ENCODE peak calls at places on chromosomes 5 and 9, in six cellular contexts. M is K562, B is stomach, G is transverse colon, U is ovary, A is GM12878. W is an unnamed sample.

GRCh38 chr9:130893250-130894101 is 3.1 kb downstream of the QRFP start:
- DNase-seq in M (peak; percentile 58), B (peak; percentile 40), G (peak; percentile 48), U (no peak), A (no peak), W (peak; percentile 30)

GRCh38 chr5:55063220-55063863 is 39.1 kb upstream of the GZMA start:
- DNase-seq in M (no peak), B (no peak), G (no peak), U (no peak), A (no peak), W (no peak)

GRCh38 chr9:4167040-4167671 is 132.7 kb downstream of the GLIS3 start:
- DNase-seq in M (no peak), B (no peak), G (no peak), U (no peak), A (no peak), W (no peak)

GRCh38 chr9:123724211-123724831 is 205.6 kb downstream of the DENND1A start:
- DNase-seq in M (no peak), B (no peak), G (no peak), U (no peak), A (no peak), W (no peak)

GRCh38 chr9:20322212-20322611 is 300.1 kb downstream of the MLLT3 start:
- DNase-seq in M (no peak), B (no peak), G (no peak), U (no peak), A (no peak), W (no peak)

GRCh38 chr5:6781711-6782110 is 68.5 kb downstream of the TENT4A start:
- DNase-seq in M (no peak), B (no peak), G (no peak), U (no peak), A (no peak), W (no peak)

GRCh38 chr9:92716557-92716956 is 46.6 kb upstream of the IPPK start:
- DNase-seq in M (peak; percentile 82), B (peak; percentile 74), G (peak; percentile 80), U (peak; percentile 78), A (no peak), W (peak; percentile 77)

GRCh38 chr5:57302164-57302563 is 128.3 kb downstream of the GPBP1 start:
- DNase-seq in M (no peak), B (peak; percentile 34), G (peak; percentile 64), U (no peak), A (peak; percentile 33), W (no peak)

GRCh38 chr9:36765077-36765390 is 192.3 kb downstream of the MELK start:
- DNase-seq in M (no peak), B (no peak), G (no peak), U (no peak), A (no peak), W (no peak)

GRCh38 chr5:150659360-150660107 is 1.5 kb upstream of the MYOZ3 start:
- DNase-seq in M (no peak), B (peak; percentile 20), G (no peak), U (no peak), A (no peak), W (no peak)

GRCh38 chr9:81848472-81848871 is 79.8 kb upstream of the SPATA31D4 start:
- DNase-seq in M (no peak), B (no peak), G (no peak), U (no peak), A (no peak), W (no peak)

GRCh38 chr9:114953917-114954316 is 23.5 kb upstream of the TNFSF8 start:
- DNase-seq in M (no peak), B (no peak), G (peak; percentile 18), U (no peak), A (no peak), W (peak; percentile 79)

GRCh38 chr5:1278656-1279442 is 16.0 kb downstream of the TERT start:
- DNase-seq in M (no peak), B (no peak), G (no peak), U (no peak), A (no peak), W (no peak)

GRCh38 chr9:130746434-130747212 is 53.0 kb downstream of the EXOSC2 start:
- DNase-seq in M (peak; percentile 51), B (no peak), G (no peak), U (no peak), A (no peak), W (no peak)

GRCh38 chr9:16179566-16179965 is 626.7 kb downstream of the CCDC171 start:
- DNase-seq in M (no peak), B (no peak), G (no peak), U (no peak), A (no peak), W (no peak)

GRCh38 chr5:164051745-164052144 is 546.3 kb downstream of the MAT2B start:
- DNase-seq in M (no peak), B (no peak), G (no peak), U (no peak), A (no peak), W (no peak)

GRCh38 chr5:174323878-174324281 is 278.4 kb downstream of the NSG2 start:
- DNase-seq in M (peak; percentile 51), B (no peak), G (no peak), U (no peak), A (no peak), W (no peak)

GRCh38 chr5:1801061-1801953 is at the start of gene NDUFS6:
- DNase-seq in M (peak; percentile 79), B (peak; percentile 84), G (peak; percentile 86), U (peak; percentile 86), A (no peak), W (peak; percentile 35)

GRCh38 chr5:88734191-88734640 is 148.8 kb downstream of the MEF2C start:
- DNase-seq in M (peak; percentile 11), B (no peak), G (peak; percentile 36), U (no peak), A (peak; percentile 96), W (no peak)

GRCh38 chr5:96572864-96573512 is 89.2 kb upstream of the CAST start:
- DNase-seq in M (no peak), B (no peak), G (no peak), U (no peak), A (no peak), W (no peak)

GRCh38 chr5:2403296-2403695 is 348.2 kb downstream of the IRX2 start:
- DNase-seq in M (no peak), B (no peak), G (no peak), U (no peak), A (no peak), W (no peak)

GRCh38 chr9:129273136-129273895 is 95.3 kb upstream of the IER5L start:
- DNase-seq in M (no peak), B (no peak), G (no peak), U (peak; percentile 30), A (no peak), W (no peak)

DNA sequence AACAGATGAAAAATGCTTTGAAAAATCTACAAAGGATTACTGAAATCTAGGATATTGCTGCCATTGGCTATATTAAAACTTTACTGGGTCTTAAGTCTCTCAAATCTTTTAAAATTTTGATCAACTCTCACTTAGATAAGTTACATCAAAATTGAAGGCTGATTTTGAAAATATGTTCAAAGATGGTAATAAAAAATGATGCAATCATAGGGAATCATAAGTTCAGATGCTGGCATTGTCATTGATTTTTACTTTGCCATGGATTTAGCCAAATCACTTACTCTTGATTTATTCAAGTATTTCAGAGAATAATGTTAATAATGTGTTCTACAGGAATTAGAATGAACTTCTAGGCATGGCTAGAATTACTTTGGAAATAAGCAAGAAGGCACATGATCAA is 24.2 kb downstream of the LARS1 start:
- DNase-seq in M (no peak), B (no peak), G (no peak), U (no peak), A (no peak), W (no peak)
- H3K36me3 ChIP-seq in M (peaks cover 87% of the 10 kb centered on the region), B (peaks cover 98% of the 10 kb centered on the region), G (no peaks in the 10 kb centered on the region), U (no peaks in the 10 kb centered on the region), A (peaks cover 29% of the 10 kb centered on the region), W (peaks cover 4% of the 10 kb centered on the region)

GRCh38 chr5:177363565-177363964 is 5.8 kb downstream of the RGS14 start:
- DNase-seq in M (no peak), B (no peak), G (no peak), U (no peak), A (no peak), W (no peak)
- H3K4me1 ChIP-seq in M (peaks cover 77% of the 10 kb centered on the region), B (peaks cover 46% of the 10 kb centered on the region), G (peaks cover 43% of the 10 kb centered on the region), U (peaks cover 8% of the 10 kb centered on the region), A (peaks cover 59% of the 10 kb centered on the region), W (peaks cover 56% of the 10 kb centered on the region)

GRCh38 chr5:178630475-178630930 is 3.7 kb upstream of the CLK4 start:
- DNase-seq in M (no peak), B (no peak), G (no peak), U (no peak), A (no peak), W (no peak)
- TF ChIP-seq EP300 in M (no peak), B (no peak), G (no peak), U (no peak), A (no peak), W (no peak)

DNA sequence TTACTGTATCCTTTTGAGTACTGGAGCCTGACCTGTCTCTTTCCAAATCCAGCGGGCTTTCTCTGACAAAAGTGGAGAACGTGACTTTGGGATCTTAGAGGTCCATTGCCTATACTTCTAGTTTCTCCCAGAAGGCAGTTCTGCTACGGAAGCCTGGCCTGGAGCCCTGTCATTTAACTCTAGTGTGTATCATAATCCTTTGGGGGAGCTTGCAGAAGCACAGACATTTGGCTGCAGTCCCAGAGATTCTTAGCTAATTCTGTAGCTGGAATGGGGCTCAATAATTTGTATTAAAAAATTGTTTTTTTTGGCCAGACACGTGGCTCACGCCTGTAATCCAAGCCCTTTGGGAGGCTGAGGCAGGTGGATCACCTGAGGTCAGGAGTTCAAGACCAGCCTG is 3.0 kb downstream of the HARS2 start:
- DNase-seq in M (no peak), B (no peak), G (no peak), U (no peak), A (no peak), W (no peak)
- H3K36me3 ChIP-seq in M (peaks cover 66% of the 10 kb centered on the region), B (peaks cover 59% of the 10 kb centered on the region), G (no peaks in the 10 kb centered on the region), U (no peaks in the 10 kb centered on the region), A (peaks cover 25% of the 10 kb centered on the region), W (peaks cover 11% of the 10 kb centered on the region)

DNA sequence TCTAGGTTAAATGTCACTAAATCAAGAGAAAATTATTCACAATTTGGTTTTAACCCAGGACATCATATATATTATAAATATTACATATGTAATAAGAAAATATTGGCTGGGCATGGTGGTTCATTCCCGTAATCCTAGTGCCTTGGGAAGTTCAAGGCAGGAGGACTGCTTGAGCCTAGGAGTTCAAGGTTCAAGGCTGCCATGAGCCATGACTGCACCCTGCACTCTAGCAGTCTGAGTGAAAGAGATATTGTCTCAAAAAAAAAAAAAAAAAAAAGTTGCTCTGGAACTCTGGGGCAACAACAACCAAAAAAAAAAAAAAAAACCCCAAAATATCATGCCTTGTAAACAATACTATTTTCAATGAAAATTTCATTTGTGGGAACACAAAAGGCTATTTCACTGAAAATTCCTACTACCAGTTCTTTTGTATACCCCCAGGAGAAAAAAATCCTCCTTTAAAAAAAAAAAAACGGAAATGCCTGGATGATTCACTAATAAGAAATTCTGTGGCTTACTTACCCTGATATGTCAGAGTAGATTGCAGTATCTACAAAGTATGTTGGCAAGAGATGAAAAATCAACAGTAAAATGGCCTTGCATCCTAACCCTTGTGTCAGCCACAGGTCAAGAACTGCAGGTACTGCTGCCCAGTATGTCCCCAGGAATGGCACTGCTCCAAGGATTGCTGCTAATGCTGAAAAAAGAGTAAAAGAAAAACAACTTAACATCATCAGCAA is 22.6 kb upstream of the CTNNAL1 start:
- DNase-seq in M (no peak), B (peak; percentile 65), G (no peak), U (peak; percentile 74), A (no peak), W (peak; percentile 75)
- H3K4me1 ChIP-seq in M (no peaks in the 10 kb centered on the region), B (peaks cover 11% of the 10 kb centered on the region), G (no peaks in the 10 kb centered on the region), U (peaks cover 12% of the 10 kb centered on the region), A (no peaks in the 10 kb centered on the region), W (no peaks in the 10 kb centered on the region)

W was measured in tibial nerve.